ENCODE peak calls at places on chromosome 1, in seven cellular contexts. C is A673, S is cardiac muscle cell, E is fibroblast of villous mesenchyme, G is heart left ventricle, D is body of pancreas, Y is heart right ventricle. O is an unnamed sample.

GRCh38 chr1:38208720-38209632 is 162.4 kb upstream of the POU3F1 start:
- DNase-seq in Y (no peak), G (no peak), E (no peak), D (no peak), S (peak; percentile 11), C (no peak), O (no peak)

GRCh38 chr1:16183157-16183556 is 27.3 kb upstream of the EPHA2 start:
- DNase-seq in G (no peak), E (peak; percentile 54), S (peak; percentile 83), D (no peak), C (no peak), Y (no peak), O (no peak)

GRCh38 chr1:108668777-108669176 is 7.9 kb upstream of the HENMT1 start:
- DNase-seq in C (no peak), D (no peak), S (no peak), Y (no peak), E (no peak), G (no peak), O (no peak)

GRCh38 chr1:156859523-156860112 is 701 bp upstream of the INSRR start:
- DNase-seq in G (no peak), E (peak; percentile 41), S (peak; percentile 32), Y (peak; percentile 18), D (peak; percentile 24), C (no peak), O (peak; percentile 21)

GRCh38 chr1:236156512-236157208 is 14.3 kb downstream of the GPR137B start:
- DNase-seq in E (no peak), C (no peak), G (peak; percentile 41), Y (no peak), D (no peak), S (no peak), O (no peak)

GRCh38 chr1:170162385-170163226 is 16.8 kb downstream of the NTMT2 start:
- DNase-seq in Y (peak; percentile 35), C (no peak), E (peak; percentile 89), D (no peak), G (peak; percentile 35), S (peak; percentile 93), O (no peak)

GRCh38 chr1:2789164-2789985 is 12.1 kb downstream of the TTC34 start:
- DNase-seq in G (peak; percentile 12), C (no peak), D (no peak), Y (no peak), E (no peak), S (no peak), O (no peak)

GRCh38 chr1:12056331-12056841 is 6.7 kb upstream of the TNFRSF8 start:
- DNase-seq in E (no peak), D (no peak), C (no peak), G (no peak), Y (no peak), S (no peak), O (no peak)

GRCh38 chr1:232307299-232307698 is 322.6 kb downstream of the SIPA1L2 start:
- DNase-seq in D (no peak), S (no peak), Y (no peak), C (no peak), E (no peak), G (no peak), O (no peak)

GRCh38 chr1:119001181-119002018 is 13.3 kb upstream of the TBX15 start:
- DNase-seq in Y (no peak), G (no peak), S (peak; percentile 49), E (no peak), C (no peak), D (no peak), O (peak; percentile 35)

GRCh38 chr1:19329611-19330010 is 17.5 kb downstream of the SLC66A1 start:
- DNase-seq in E (no peak), S (no peak), Y (no peak), D (no peak), C (no peak), G (no peak), O (no peak)

GRCh38 chr1:43366179-43366578 is 1.6 kb downstream of the ELOVL1 start:
- DNase-seq in G (no peak), C (no peak), D (peak; percentile 42), S (no peak), E (no peak), Y (no peak), O (peak; percentile 85)

GRCh38 chr1:22452401-22452963 is 831 bp downstream of the ZBTB40 start:
- DNase-seq in E (no peak), S (peak; percentile 59), G (peak; percentile 48), Y (peak; percentile 15), D (peak; percentile 49), C (peak; percentile 39), O (no peak)

GRCh38 chr1:62285984-62286481 is 33.2 kb downstream of the KANK4 start:
- DNase-seq in S (no peak), D (peak; percentile 56), E (no peak), Y (no peak), G (no peak), C (no peak), O (no peak)

DNA sequence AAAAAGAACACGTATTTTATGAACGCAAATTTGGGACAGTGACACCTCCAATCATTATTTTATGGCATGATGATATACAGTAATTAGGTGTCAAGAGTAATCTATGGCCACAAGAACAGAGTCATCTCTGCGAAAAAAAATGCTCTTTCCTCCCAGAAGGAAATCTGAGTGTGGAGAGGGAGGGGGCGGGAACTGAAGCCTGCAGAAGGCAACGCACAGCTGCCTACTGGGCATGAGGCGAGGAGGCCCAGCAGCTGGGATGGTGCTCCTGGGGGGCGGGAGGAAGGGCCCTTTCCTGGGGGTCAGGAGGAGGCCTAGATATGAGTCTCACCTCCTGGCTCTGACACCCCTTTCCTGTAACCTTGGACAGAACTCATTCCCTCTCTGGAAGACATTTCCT is 87.3 kb downstream of the DMRTA2 start:
- DNase-seq in G (no peak), E (no peak), C (no peak), S (no peak), D (no peak), Y (no peak), O (no peak)
- TF ChIP-seq CTCF in G (no peak), E (no peak), C (no peak), S (no peak), D (no peak), Y (no peak), O (no peak)

DNA sequence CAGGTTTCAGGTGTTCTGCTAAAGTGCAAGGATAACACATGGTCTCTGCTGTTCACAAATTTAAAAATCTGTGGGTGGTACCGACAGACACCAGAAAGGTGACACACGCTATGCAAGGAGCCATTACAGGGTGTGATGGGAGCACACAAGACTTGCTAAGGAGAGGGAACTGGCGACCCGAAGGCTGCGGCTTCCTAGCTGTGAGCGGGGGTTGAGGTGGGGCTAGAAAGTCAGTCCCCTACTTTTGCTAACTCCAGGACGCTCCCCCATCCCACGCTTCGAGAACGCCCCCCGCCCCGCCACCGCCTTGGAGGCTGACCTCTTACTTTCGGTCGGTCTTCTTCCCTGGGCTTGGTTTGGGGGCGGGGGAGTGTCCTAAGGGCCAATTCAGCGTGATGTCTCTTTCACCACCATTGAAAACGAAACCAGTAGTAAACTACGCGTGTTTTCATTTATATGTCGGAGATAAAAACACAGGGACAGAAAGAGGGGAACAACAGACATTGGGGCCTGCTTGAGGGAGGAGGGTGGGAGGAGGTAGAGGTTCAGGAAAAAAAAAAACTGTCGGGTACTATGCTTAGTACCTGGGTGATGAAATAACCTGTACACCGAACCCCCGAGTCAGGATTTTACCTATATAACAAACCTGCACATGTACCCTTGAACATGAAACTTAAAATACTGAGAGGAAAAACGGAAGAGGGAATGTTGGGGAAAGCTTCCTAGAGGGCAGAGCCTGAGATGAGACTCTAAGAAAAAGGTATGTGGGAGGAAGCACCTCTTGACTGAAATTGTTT is 1.1 kb downstream of the CKS1B start:
- DNase-seq in Y (peak; percentile 63), D (peak; percentile 50), G (peak; percentile 61), S (peak; percentile 73), C (no peak), E (peak; percentile 87), O (no peak)
- TF ChIP-seq CTCF in Y (no peak), D (no peak), G (no peak), S (no peak), C (no peak), E (no peak), O (no peak)

GRCh38 chr1:227739636-227740035 is 4.4 kb downstream of the SNAP47 start:
- DNase-seq in G (no peak), C (no peak), Y (no peak), D (no peak), S (no peak), E (no peak), O (no peak)

GRCh38 chr1:227740401-227740960 is 5.2 kb downstream of the SNAP47 start:
- DNase-seq in Y (no peak), C (no peak), E (no peak), G (no peak), D (no peak), S (no peak), O (no peak)

GRCh38 chr1:227736814-227737432 is 1.7 kb downstream of the SNAP47 start:
- DNase-seq in C (no peak), E (no peak), D (no peak), Y (no peak), G (no peak), S (no peak), O (no peak)

GRCh38 chr1:227741166-227741870 is 6.1 kb downstream of the SNAP47 start:
- DNase-seq in D (no peak), C (no peak), Y (no peak), G (no peak), S (no peak), E (no peak), O (no peak)

GRCh38 chr1:227738820-227739219 is 3.6 kb downstream of the SNAP47 start:
- DNase-seq in Y (no peak), E (no peak), S (no peak), D (no peak), G (no peak), C (no peak), O (no peak)
- TF ChIP-seq CTCF in Y (no peak), E (no peak), S (no peak), D (no peak), G (no peak), C (no peak), O (no peak)

GRCh38 chr1:97918961-97919360 is 1.9 kb downstream of the DPYD start:
- DNase-seq in G (no peak), S (no peak), D (no peak), Y (no peak), E (no peak), C (no peak), O (no peak)

GRCh38 chr1:97920832-97921571 is at the start of gene DPYD:
- DNase-seq in D (peak; percentile 88), Y (peak; percentile 88), E (peak; percentile 78), G (peak; percentile 93), C (peak; percentile 96), S (peak; percentile 94), O (peak; percentile 88)

GRCh38 chr1:97919568-97920261 is 1.1 kb downstream of the DPYD start:
- DNase-seq in Y (no peak), G (no peak), S (peak; percentile 55), E (peak; percentile 57), D (no peak), C (no peak), O (no peak)

GRCh38 chr1:97925161-97925560 is 4.3 kb upstream of the DPYD start:
- DNase-seq in Y (no peak), E (no peak), G (no peak), S (no peak), C (no peak), D (no peak), O (no peak)

DNA sequence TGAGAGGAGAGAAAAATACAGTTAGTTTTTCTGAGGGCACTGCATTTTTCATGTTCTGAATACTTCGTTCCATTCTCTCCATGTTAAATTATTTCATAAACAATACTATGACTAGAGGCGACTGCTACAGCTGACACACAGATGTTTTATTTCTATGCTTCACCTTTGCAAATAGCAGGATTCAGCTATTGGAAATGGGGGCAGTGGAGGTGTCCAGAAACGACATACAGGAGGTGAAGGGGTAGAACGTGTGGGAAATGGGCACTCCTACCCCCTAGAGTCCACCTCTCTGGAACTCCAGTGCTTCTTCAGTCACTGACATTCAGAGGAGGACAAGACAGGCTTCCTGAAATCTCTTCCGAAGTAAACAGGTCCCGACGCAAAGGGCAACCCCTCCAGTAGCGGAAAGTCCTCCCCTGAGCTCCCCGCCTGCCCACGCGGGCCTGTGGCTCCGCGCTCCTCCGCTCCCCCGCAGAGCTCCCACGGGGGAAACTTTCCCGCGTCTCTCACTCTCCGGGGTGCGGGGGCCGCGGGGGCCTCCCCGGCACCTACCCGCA is 481 bp downstream of the DPYD start:
- DNase-seq in S (peak; percentile 39), D (no peak), Y (no peak), E (peak; percentile 26), C (peak; percentile 50), G (no peak), O (no peak)
- TF ChIP-seq CTCF in S (no peak), D (no peak), Y (no peak), E (no peak), C (no peak), G (no peak), O (no peak)

O was measured in Calu3.